ENCODE peak calls at places on chromosomes 11 and 22, in four cellular contexts. One of them, this sample, is unnamed.

GRCh38 chr11:13964771-13965074 is 2.2 kb downstream of the SPON1 start:
- DNase-seq in ovary: no peak
- DNase-seq in body of pancreas: no peak
- DNase-seq in IMR-90: no peak
- DNase-seq in this sample: no peak

GRCh38 chr11:122741613-122742012 is 86.1 kb downstream of the UBASH3B start:
- DNase-seq in ovary: peak; percentile 37
- DNase-seq in body of pancreas: no peak
- DNase-seq in IMR-90: peak; percentile 68
- DNase-seq in this sample: no peak

GRCh38 chr11:65827774-65828156 is 6.0 kb upstream of the SNX32 start:
- DNase-seq in ovary: no peak
- DNase-seq in body of pancreas: no peak
- DNase-seq in IMR-90: peak; percentile 44
- DNase-seq in this sample: no peak

GRCh38 chr22:38728899-38729796 is 23.4 kb downstream of the GTPBP1 start:
- DNase-seq in ovary: no peak
- DNase-seq in body of pancreas: peak; percentile 9
- DNase-seq in IMR-90: no peak
- DNase-seq in this sample: no peak

GRCh38 chr22:50222508-50222907 is 21.7 kb downstream of the SELENOO start:
- DNase-seq in ovary: no peak
- DNase-seq in body of pancreas: no peak
- DNase-seq in IMR-90: no peak
- DNase-seq in this sample: no peak

GRCh38 chr22:40265783-40266182 is 80.5 kb upstream of the ADSL start:
- DNase-seq in ovary: no peak
- DNase-seq in body of pancreas: no peak
- DNase-seq in IMR-90: no peak
- DNase-seq in this sample: no peak

GRCh38 chr22:44493206-44493605 is 4.8 kb downstream of the RTL6 start:
- DNase-seq in ovary: no peak
- DNase-seq in body of pancreas: no peak
- DNase-seq in IMR-90: no peak
- DNase-seq in this sample: no peak

GRCh38 chr22:47356433-47357011 is 594.1 kb downstream of the TBC1D22A start:
- DNase-seq in ovary: no peak
- DNase-seq in body of pancreas: no peak
- DNase-seq in IMR-90: no peak
- DNase-seq in this sample: no peak

GRCh38 chr11:77127969-77128691 is at the start of gene MYO7A:
- DNase-seq in ovary: peak; percentile 73
- DNase-seq in body of pancreas: peak; percentile 84
- DNase-seq in IMR-90: peak; percentile 55
- DNase-seq in this sample: no peak

GRCh38 chr22:39148727-39149535 is 3.5 kb downstream of the CBX7 start:
- DNase-seq in ovary: peak; percentile 87
- DNase-seq in body of pancreas: peak; percentile 50
- DNase-seq in IMR-90: no peak
- DNase-seq in this sample: peak; percentile 63

GRCh38 chr22:27393371-27393770 is 408.2 kb downstream of the MN1 start:
- DNase-seq in ovary: no peak
- DNase-seq in body of pancreas: no peak
- DNase-seq in IMR-90: no peak
- DNase-seq in this sample: no peak

GRCh38 chr11:70487763-70488162 is 89.4 kb downstream of the CTTN start:
- DNase-seq in ovary: no peak
- DNase-seq in body of pancreas: no peak
- DNase-seq in IMR-90: no peak
- DNase-seq in this sample: no peak

GRCh38 chr11:116515666-116516184 is 257.1 kb downstream of the BUD13 start:
- DNase-seq in ovary: peak; percentile 7
- DNase-seq in body of pancreas: no peak
- DNase-seq in IMR-90: no peak
- DNase-seq in this sample: no peak

GRCh38 chr11:81987829-81988472 is 745.7 kb downstream of the FAM181B start:
- DNase-seq in ovary: peak; percentile 16
- DNase-seq in body of pancreas: peak; percentile 26
- DNase-seq in IMR-90: no peak
- DNase-seq in this sample: no peak

GRCh38 chr22:39227542-39228272 is 17.1 kb downstream of the PDGFB start:
- DNase-seq in ovary: no peak
- DNase-seq in body of pancreas: no peak
- DNase-seq in IMR-90: no peak
- DNase-seq in this sample: no peak

GRCh38 chr11:60265373-60266214 is 14.9 kb upstream of the MS4A4A start:
- DNase-seq in ovary: no peak
- DNase-seq in body of pancreas: no peak
- DNase-seq in IMR-90: peak; percentile 7
- DNase-seq in this sample: peak; percentile 1

GRCh38 chr11:114277637-114278341 is 18.4 kb upstream of the NNMT start:
- DNase-seq in ovary: no peak
- DNase-seq in body of pancreas: no peak
- DNase-seq in IMR-90: no peak
- DNase-seq in this sample: no peak

GRCh38 chr22:50595189-50595588 is 5.4 kb upstream of the MAPK8IP2 start:
- DNase-seq in ovary: no peak
- DNase-seq in body of pancreas: no peak
- DNase-seq in IMR-90: no peak
- DNase-seq in this sample: no peak

GRCh38 chr11:115164774-115165173 is 339.4 kb downstream of the CADM1 start:
- DNase-seq in ovary: peak; percentile 25
- DNase-seq in body of pancreas: no peak
- DNase-seq in IMR-90: no peak
- DNase-seq in this sample: no peak

GRCh38 chr22:45632791-45633515 is 38.7 kb upstream of the ATXN10 start:
- DNase-seq in ovary: no peak
- DNase-seq in body of pancreas: no peak
- DNase-seq in IMR-90: no peak
- DNase-seq in this sample: no peak
- H3K4me1 ChIP-seq in ovary: no peaks in the 10 kb centered on the region
- H3K4me1 ChIP-seq in body of pancreas: peaks cover 20% of the 10 kb centered on the region
- H3K4me1 ChIP-seq in IMR-90: no peaks in the 10 kb centered on the region
- H3K4me1 ChIP-seq in this sample: no peaks in the 10 kb centered on the region

GRCh38 chr11:125625594-125626380 is 824 bp downstream of the CHEK1 start:
- DNase-seq in ovary: peak; percentile 87
- DNase-seq in body of pancreas: peak; percentile 87
- DNase-seq in IMR-90: peak; percentile 85
- DNase-seq in this sample: peak; percentile 88

GRCh38 chr11:125624756-125625213 is at the start of gene CHEK1:
- DNase-seq in ovary: no peak
- DNase-seq in body of pancreas: peak; percentile 26
- DNase-seq in IMR-90: no peak
- DNase-seq in this sample: no peak

GRCh38 chr11:125626381-125626950 is 1.5 kb downstream of the CHEK1 start:
- DNase-seq in ovary: no peak
- DNase-seq in body of pancreas: no peak
- DNase-seq in IMR-90: peak; percentile 16
- DNase-seq in this sample: peak; percentile 49

GRCh38 chr11:125625225-125625593 is 246 bp downstream of the CHEK1 start:
- DNase-seq in ovary: no peak
- DNase-seq in body of pancreas: no peak
- DNase-seq in IMR-90: no peak
- DNase-seq in this sample: no peak

DNA sequence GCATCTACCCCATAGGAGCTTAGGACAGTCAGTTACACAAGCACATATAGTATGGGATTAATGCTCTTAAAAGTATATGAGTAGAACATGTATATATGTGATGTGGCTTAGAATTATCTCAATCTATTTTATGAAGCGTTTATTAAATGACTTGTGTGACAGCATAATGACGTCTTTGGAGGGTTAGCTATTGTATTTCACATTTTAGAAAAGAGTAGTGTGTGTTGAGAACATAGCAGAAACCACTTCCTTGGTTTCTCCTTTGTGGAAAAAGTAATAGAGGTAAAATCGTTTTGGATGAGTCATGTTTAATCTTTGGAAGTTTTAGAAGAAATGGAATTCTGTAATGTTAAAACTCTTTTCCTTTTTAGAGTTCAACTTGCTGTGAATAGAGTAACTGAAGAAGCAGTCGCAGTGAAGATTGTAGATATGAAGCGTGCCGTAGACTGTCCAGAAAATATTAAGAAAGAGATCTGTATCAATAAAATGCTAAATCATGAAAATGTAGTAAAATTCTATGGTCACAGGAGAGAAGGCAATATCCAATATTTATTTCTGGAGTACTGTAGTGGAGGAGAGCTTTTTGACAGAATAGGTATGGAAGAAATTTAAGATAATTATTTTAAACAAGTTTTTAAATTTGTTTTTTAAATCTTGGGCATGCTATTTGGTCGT is 2.4 kb downstream of the CHEK1 start:
- DNase-seq in ovary: no peak
- DNase-seq in body of pancreas: no peak
- DNase-seq in IMR-90: peak; percentile 31
- DNase-seq in this sample: no peak
- H3K4me3 ChIP-seq in ovary: no peak overlapping the region
- H3K4me3 ChIP-seq in body of pancreas: no peak overlapping the region
- H3K4me3 ChIP-seq in IMR-90: peak overlapping the region; percentile 72
- H3K4me3 ChIP-seq in this sample: no peak overlapping the region

DNA sequence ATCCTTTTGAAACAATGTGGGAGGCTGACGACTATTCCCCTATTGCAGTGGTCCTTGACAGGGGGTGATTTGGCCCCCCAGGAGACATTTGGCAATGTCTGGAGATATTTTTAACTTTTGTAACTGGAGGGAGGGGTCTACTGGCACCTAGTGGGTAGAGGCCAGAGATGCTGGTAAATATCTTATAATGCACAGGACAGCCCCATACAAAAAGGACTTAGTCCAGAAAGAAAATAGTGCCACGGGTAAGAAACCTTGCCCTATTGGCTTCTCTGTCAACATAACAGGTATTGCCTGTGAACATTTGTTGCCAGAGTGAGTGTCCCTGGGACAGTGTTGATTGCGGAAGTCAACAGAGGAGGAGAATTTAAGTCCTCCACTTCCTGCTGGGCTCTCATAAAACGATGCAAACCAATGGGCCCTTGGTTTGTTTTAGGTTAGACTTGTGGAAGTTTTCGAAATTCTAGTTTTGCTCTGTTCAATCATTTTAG is 101.6 kb downstream of the MAML2 start:
- DNase-seq in ovary: no peak
- DNase-seq in body of pancreas: no peak
- DNase-seq in IMR-90: no peak
- DNase-seq in this sample: no peak
- H3K27ac ChIP-seq in ovary: no peak overlapping the region
- H3K27ac ChIP-seq in body of pancreas: peak overlapping the region; percentile 31
- H3K27ac ChIP-seq in IMR-90: peak overlapping the region; percentile 54
- H3K27ac ChIP-seq in this sample: no peak overlapping the region

DNA sequence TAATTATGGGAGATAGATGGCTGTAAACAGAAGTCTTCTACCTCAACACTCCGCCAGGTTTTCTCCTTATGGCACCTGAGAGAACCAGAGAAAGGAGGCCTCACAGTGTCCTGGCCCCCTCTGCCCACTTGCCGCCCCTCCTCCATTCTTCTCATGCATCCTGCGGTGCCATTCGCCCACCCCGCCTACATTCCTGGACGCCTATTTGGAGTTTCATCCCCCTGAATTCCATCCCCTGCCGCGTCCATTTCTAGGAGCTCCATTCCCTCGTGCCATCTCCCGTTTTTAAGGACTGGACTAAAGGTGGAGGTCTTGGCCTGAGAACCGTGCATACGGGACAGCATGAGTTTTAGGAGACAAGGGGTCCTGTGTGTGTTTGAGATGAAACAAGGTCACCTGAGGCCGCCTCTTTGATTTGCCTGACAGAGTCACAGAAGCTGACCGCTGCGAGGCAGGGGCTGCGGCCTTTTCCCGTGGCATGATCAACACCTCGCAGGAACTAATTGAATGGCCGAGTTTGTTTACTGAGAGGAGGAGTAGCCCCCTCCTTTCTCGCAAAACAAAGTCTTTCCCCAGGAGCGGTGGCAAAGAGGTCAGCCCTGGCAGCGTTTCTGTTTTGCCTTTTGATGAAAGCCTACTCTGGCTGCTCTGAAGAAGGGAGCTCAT is 246.2 kb downstream of the ST3GAL4 start:
- DNase-seq in ovary: no peak
- DNase-seq in body of pancreas: no peak
- DNase-seq in IMR-90: no peak
- DNase-seq in this sample: no peak
- H3K4me1 ChIP-seq in ovary: no peaks in the 10 kb centered on the region
- H3K4me1 ChIP-seq in body of pancreas: no peaks in the 10 kb centered on the region
- H3K4me1 ChIP-seq in IMR-90: no peaks in the 10 kb centered on the region
- H3K4me1 ChIP-seq in this sample: no peaks in the 10 kb centered on the region

GRCh38 chr22:36367479-36367878 is 20.3 kb downstream of the MYH9 start:
- DNase-seq in ovary: no peak
- DNase-seq in body of pancreas: peak; percentile 36
- DNase-seq in IMR-90: no peak
- DNase-seq in this sample: no peak

GRCh38 chr22:36369004-36369921 is 18.5 kb downstream of the MYH9 start:
- DNase-seq in ovary: no peak
- DNase-seq in body of pancreas: peak; percentile 16
- DNase-seq in IMR-90: peak; percentile 21
- DNase-seq in this sample: no peak

GRCh38 chr22:36367066-36367465 is 20.7 kb downstream of the MYH9 start:
- DNase-seq in ovary: no peak
- DNase-seq in body of pancreas: peak; percentile 15
- DNase-seq in IMR-90: no peak
- DNase-seq in this sample: no peak

GRCh38 chr22:36369922-36370781 is 17.6 kb downstream of the MYH9 start:
- DNase-seq in ovary: peak; percentile 60
- DNase-seq in body of pancreas: peak; percentile 59
- DNase-seq in IMR-90: peak; percentile 41
- DNase-seq in this sample: no peak

DNA sequence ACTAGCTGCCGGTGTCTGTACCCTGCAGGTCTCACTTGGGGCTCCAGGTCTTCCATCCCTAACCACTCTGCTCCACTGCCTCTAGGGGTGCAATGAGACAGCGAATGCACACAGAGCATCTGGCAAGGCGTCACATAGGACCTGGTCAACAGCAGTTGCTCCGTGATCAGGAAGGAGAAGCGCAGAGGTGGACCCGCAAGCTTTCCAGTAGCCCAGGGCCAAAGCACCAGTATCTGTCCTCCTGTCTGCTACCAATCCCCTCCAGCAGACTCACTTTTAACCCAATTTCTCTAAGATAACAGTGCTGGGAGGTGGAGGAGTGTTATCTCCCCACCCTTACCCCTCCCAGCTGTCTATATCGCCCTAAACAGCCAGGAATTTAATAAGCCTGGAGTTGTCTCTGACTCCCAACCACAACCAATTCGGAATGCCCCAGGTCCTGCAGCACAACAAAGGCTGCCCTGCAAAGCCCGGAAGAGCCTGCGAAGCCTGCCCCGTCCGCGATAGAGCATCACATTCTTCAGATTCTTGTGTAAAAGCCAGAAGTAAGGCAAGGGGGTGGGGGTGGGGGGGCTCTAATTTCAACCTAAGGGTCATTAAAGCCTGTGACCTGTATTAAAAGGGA is 19.3 kb downstream of the MYH9 start:
- DNase-seq in ovary: no peak
- DNase-seq in body of pancreas: peak; percentile 39
- DNase-seq in IMR-90: peak; percentile 78
- DNase-seq in this sample: no peak
- H3K4me3 ChIP-seq in ovary: peak overlapping the region; percentile 2
- H3K4me3 ChIP-seq in body of pancreas: no peak overlapping the region
- H3K4me3 ChIP-seq in IMR-90: no peak overlapping the region
- H3K4me3 ChIP-seq in this sample: peak overlapping the region; percentile 66